ENCODE peak calls at places on chromosomes 3 and 15, in ten cellular contexts. J is body of pancreas; R is transverse colon; W is colonic mucosa; Z is DND-41; E is left ventricle myocardium inferior; C is GM12878; S is neural progenitor cell; I is heart left ventricle; U is CD8-positive, alpha-beta T cell. G is an unnamed sample.
A peak's percentile ranks its signal among the peaks of the same experiment; 100 is the strongest.

GRCh38 chr3:41258239-41258800 is 59.0 kb downstream of the CTNNB1 start:
- DNase-seq in J (no peak), R (no peak), W (no peak), Z (no peak), E (no peak), C (no peak), S (no peak), I (no peak), U (no peak), G (no peak)

GRCh38 chr15:47822066-47822465 is 104.8 kb downstream of the SEMA6D start:
- DNase-seq in J (peak; percentile 44), R (no peak), W (no peak), Z (no peak), E (no peak), C (no peak), S (no peak), I (no peak), U (no peak), G (no peak)

GRCh38 chr3:129723558-129724324 is 117.3 kb upstream of the PLXND1 start:
- DNase-seq in J (peak; percentile 37), R (peak; percentile 29), W (peak; percentile 35), Z (no peak), E (peak; percentile 23), C (no peak), S (peak; percentile 18), I (peak; percentile 65), U (no peak), G (peak; percentile 45)

GRCh38 chr3:185937689-185938374 is at the start of gene TRA2B:
- DNase-seq in J (peak; percentile 99), R (peak; percentile 99), W (peak; percentile 99), Z (peak; percentile 99), E (peak; percentile 99), C (peak; percentile 90), S (peak; percentile 99), I (peak; percentile 99), U (peak; percentile 99), G (peak; percentile 99)

GRCh38 chr15:88878720-88879184 is 16.6 kb downstream of the HAPLN3 start:
- DNase-seq in J (peak; percentile 71), R (peak; percentile 36), W (no peak), Z (peak; percentile 52), E (no peak), C (no peak), S (peak; percentile 82), I (peak; percentile 40), U (peak; percentile 15), G (no peak)

GRCh38 chr3:106117490-106117858 is 248.7 kb upstream of the CBLB start:
- DNase-seq in J (no peak), R (no peak), W (no peak), Z (no peak), E (no peak), C (no peak), S (no peak), I (no peak), U (no peak), G (no peak)

GRCh38 chr3:11155341-11156025 is 1.2 kb downstream of the HRH1 start:
- DNase-seq in J (peak; percentile 40), R (peak; percentile 74), W (peak; percentile 73), Z (no peak), E (peak; percentile 67), C (no peak), S (peak; percentile 84), I (peak; percentile 79), U (no peak), G (peak; percentile 41)

GRCh38 chr3:120048355-120048754 is 45.9 kb downstream of the GSK3B start:
- DNase-seq in J (no peak), R (no peak), W (no peak), Z (no peak), E (no peak), C (no peak), S (no peak), I (no peak), U (no peak), G (no peak)

GRCh38 chr3:30680789-30681188 is 74.4 kb downstream of the TGFBR2 start:
- DNase-seq in J (no peak), R (no peak), W (no peak), Z (no peak), E (peak; percentile 40), C (no peak), S (peak; percentile 62), I (peak; percentile 46), U (no peak), G (no peak)

GRCh38 chr3:45529697-45530096 is 64.9 kb upstream of the LIMD1 start:
- DNase-seq in J (no peak), R (no peak), W (no peak), Z (no peak), E (no peak), C (no peak), S (no peak), I (no peak), U (no peak), G (no peak)

GRCh38 chr3:194275721-194276120 is 75.4 kb downstream of the CPN2 start:
- DNase-seq in J (no peak), R (no peak), W (no peak), Z (no peak), E (no peak), C (no peak), S (no peak), I (peak; percentile 12), U (no peak), G (no peak)

GRCh38 chr15:58473720-58474119 is 41.9 kb downstream of the LIPC start:
- DNase-seq in J (no peak), R (no peak), W (no peak), Z (no peak), E (no peak), C (peak; percentile 63), S (no peak), I (no peak), U (no peak), G (no peak)

GRCh38 chr3:55118453-55118852 is 190.6 kb upstream of the LRTM1 start:
- DNase-seq in J (no peak), R (no peak), W (no peak), Z (no peak), E (no peak), C (no peak), S (no peak), I (no peak), U (no peak), G (no peak)

GRCh38 chr3:61926913-61927312 is 365.5 kb downstream of the PTPRG start:
- DNase-seq in J (no peak), R (no peak), W (no peak), Z (no peak), E (no peak), C (no peak), S (no peak), I (no peak), U (no peak), G (no peak)

DNA sequence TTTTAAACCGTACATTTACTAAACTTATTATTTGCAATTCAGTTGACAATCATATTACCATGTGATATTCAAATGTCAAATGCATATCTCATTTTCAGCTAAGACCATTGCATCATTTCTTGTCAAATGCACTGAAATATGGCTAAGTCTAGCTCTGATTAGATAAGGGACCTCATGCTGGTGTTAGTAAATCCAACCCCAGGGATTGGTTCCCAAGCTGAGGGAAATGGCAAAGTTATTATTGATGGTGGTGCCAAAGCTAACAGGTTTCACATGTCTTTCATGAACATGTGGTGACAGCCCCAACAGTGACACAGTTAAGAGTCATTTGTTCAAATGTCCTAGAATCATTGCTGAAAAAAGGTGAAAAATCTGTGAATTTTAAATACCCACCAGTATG is 641.1 kb downstream of the MECOM start:
- DNase-seq in J (no peak), R (no peak), W (no peak), Z (no peak), E (no peak), C (no peak), S (no peak), I (no peak), U (no peak), G (no peak)
- H3K4me1 ChIP-seq in J (no peaks in the 10 kb centered on the region), R (no peaks in the 10 kb centered on the region), W (peaks cover 3% of the 10 kb centered on the region), Z (no peaks in the 10 kb centered on the region), E (no peaks in the 10 kb centered on the region), C (no peaks in the 10 kb centered on the region), S (peaks cover 7% of the 10 kb centered on the region), I (no peaks in the 10 kb centered on the region), U (no peaks in the 10 kb centered on the region), G (no peaks in the 10 kb centered on the region)

GRCh38 chr3:39407259-39407629 is 724 bp downstream of the RPSA start:
- DNase-seq in J (no peak), R (no peak), W (no peak), Z (no peak), E (no peak), C (no peak), S (no peak), I (no peak), U (no peak), G (no peak)

GRCh38 chr3:39410893-39411292 is 4.4 kb downstream of the RPSA start:
- DNase-seq in J (no peak), R (no peak), W (no peak), Z (no peak), E (no peak), C (no peak), S (no peak), I (no peak), U (no peak), G (no peak)

GRCh38 chr3:39407773-39408492 is 1.4 kb downstream of the RPSA start:
- DNase-seq in J (no peak), R (no peak), W (no peak), Z (no peak), E (no peak), C (no peak), S (no peak), I (no peak), U (no peak), G (no peak)

GRCh38 chr3:39408493-39409372 is 2.2 kb downstream of the RPSA start:
- DNase-seq in J (peak; percentile 19), R (no peak), W (no peak), Z (no peak), E (no peak), C (no peak), S (no peak), I (no peak), U (no peak), G (no peak)

GRCh38 chr3:39409514-39410136 is 3.1 kb downstream of the RPSA start:
- DNase-seq in J (no peak), R (no peak), W (no peak), Z (no peak), E (no peak), C (no peak), S (no peak), I (no peak), U (no peak), G (no peak)
- H3K4me3 ChIP-seq in J (no peak overlapping the region), R (no peak overlapping the region), W (no peak overlapping the region), Z (peak overlapping the region; percentile 99), E (no peak overlapping the region), C (peak overlapping the region; percentile 60), S (no peak overlapping the region), I (no peak overlapping the region), U (no peak overlapping the region), G (no peak overlapping the region)

DNA sequence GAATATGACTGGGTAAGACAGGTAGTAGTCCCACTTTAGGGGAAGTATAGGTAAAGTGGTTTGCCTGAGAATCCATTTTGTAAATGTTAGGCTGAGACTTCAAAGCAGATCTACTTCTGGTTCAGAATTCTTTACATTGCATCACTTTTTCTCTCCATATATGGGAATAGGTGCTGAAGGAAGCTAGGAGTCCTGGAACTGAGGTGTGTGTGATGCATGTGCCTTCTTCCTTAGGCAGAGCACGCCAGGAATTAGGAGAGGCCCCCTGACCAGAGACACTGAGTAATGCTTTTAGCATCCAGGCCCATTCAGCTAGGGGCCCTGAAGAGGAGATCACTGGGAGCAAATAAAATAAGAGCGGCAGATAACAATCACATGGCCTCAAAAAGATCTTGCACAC is 69.2 kb upstream of the DCP1A start:
- DNase-seq in J (no peak), R (no peak), W (no peak), Z (no peak), E (no peak), C (no peak), S (no peak), I (no peak), U (no peak), G (no peak)
- TF ChIP-seq CTCF in J (no peak), R (no peak), W (no peak), Z (no peak), E (no peak), C (no peak), S (no peak), I (no peak), U (no peak), G (no peak)

GRCh38 chr15:30999729-31000128 is 8.3 kb upstream of the MTMR10 start:
- DNase-seq in J (no peak), R (no peak), W (no peak), Z (no peak), E (no peak), C (no peak), S (no peak), I (no peak), U (no peak), G (no peak)
- H3K4me1 ChIP-seq in J (no peaks in the 10 kb centered on the region), R (no peaks in the 10 kb centered on the region), W (no peaks in the 10 kb centered on the region), Z (no peaks in the 10 kb centered on the region), E (peaks cover 10% of the 10 kb centered on the region), C (peaks cover 9% of the 10 kb centered on the region), S (peaks cover 9% of the 10 kb centered on the region), I (peaks cover 8% of the 10 kb centered on the region), U (peaks cover 9% of the 10 kb centered on the region), G (no peaks in the 10 kb centered on the region)